ENCODE peak calls at places on chromosomes 5 and 9, in nine cellular contexts. I is sigmoid colon; X is HCT116; K is brain microvascular endothelial cell; C is pancreas; T is naive thymus-derived CD4-positive, alpha-beta T cell; Y is fibroblast of lung; Z is cardiac muscle cell; S is body of pancreas. B is an unnamed sample.

GRCh38 chr9:19161257-19162025 is 34.1 kb upstream of the PLIN2 start:
- DNase-seq in I (peak; percentile 89), X (peak; percentile 76), K (peak; percentile 91), C (peak; percentile 49), T (peak; percentile 30), Y (peak; percentile 94), Z (peak; percentile 97), S (peak; percentile 84), B (no peak)

GRCh38 chr5:141919218-141920129 is 4.2 kb upstream of the DELE1 start:
- DNase-seq in I (no peak), X (no peak), K (no peak), C (no peak), T (no peak), Y (no peak), Z (no peak), S (no peak), B (no peak)

GRCh38 chr9:79120533-79121315 is 451.0 kb upstream of the TLE4 start:
- DNase-seq in I (no peak), X (no peak), K (no peak), C (no peak), T (no peak), Y (no peak), Z (no peak), S (no peak), B (peak; percentile 17)

GRCh38 chr9:116049506-116049905 is 104.1 kb upstream of the PAPPA start:
- DNase-seq in I (no peak), X (no peak), K (no peak), C (no peak), T (no peak), Y (no peak), Z (no peak), S (no peak), B (no peak)

GRCh38 chr5:54883374-54884194 is 101.8 kb downstream of the ESM1 start:
- DNase-seq in I (peak; percentile 84), X (no peak), K (no peak), C (peak; percentile 69), T (no peak), Y (peak; percentile 74), Z (peak; percentile 72), S (peak; percentile 51), B (peak; percentile 87)

GRCh38 chr5:151213803-151214613 is 9.9 kb downstream of the CCDC69 start:
- DNase-seq in I (peak; percentile 91), X (no peak), K (peak; percentile 7), C (peak; percentile 64), T (peak; percentile 78), Y (peak; percentile 17), Z (peak; percentile 96), S (peak; percentile 78), B (peak; percentile 32)

GRCh38 chr9:136036050-136036449 is 59.0 kb downstream of the NACC2 start:
- DNase-seq in I (no peak), X (no peak), K (no peak), C (no peak), T (no peak), Y (peak; percentile 58), Z (no peak), S (no peak), B (no peak)

GRCh38 chr5:57032151-57032551 is 80.2 kb upstream of the MIER3 start:
- DNase-seq in I (no peak), X (peak; percentile 70), K (no peak), C (no peak), T (no peak), Y (no peak), Z (no peak), S (no peak), B (no peak)

GRCh38 chr9:137487454-137488329 is 28.6 kb upstream of the NSMF start:
- DNase-seq in I (peak; percentile 60), X (no peak), K (no peak), C (peak; percentile 21), T (no peak), Y (no peak), Z (peak; percentile 38), S (peak; percentile 25), B (no peak)

GRCh38 chr9:22208846-22209585 is 199.9 kb upstream of the CDKN2B start:
- DNase-seq in I (no peak), X (no peak), K (no peak), C (no peak), T (no peak), Y (peak; percentile 83), Z (no peak), S (no peak), B (no peak)

GRCh38 chr9:134605351-134605968 is 36.1 kb upstream of the COL5A1 start:
- DNase-seq in I (no peak), X (no peak), K (no peak), C (no peak), T (no peak), Y (no peak), Z (no peak), S (no peak), B (no peak)

GRCh38 chr5:151208481-151208914 is 15.4 kb downstream of the CCDC69 start:
- DNase-seq in I (peak; percentile 73), X (no peak), K (no peak), C (no peak), T (no peak), Y (no peak), Z (peak; percentile 50), S (peak; percentile 14), B (no peak)

GRCh38 chr5:120466337-120467006 is 2.4 kb downstream of the PRR16 start:
- DNase-seq in I (no peak), X (no peak), K (no peak), C (no peak), T (no peak), Y (peak; percentile 30), Z (no peak), S (no peak), B (no peak)

GRCh38 chr5:163504091-163504931 is 1.1 kb upstream of the MAT2B start:
- DNase-seq in I (peak; percentile 76), X (no peak), K (peak; percentile 25), C (peak; percentile 55), T (peak; percentile 36), Y (peak; percentile 76), Z (peak; percentile 75), S (peak; percentile 59), B (peak; percentile 50)

GRCh38 chr9:72557549-72557948 is 36.1 kb downstream of the TMC1 start:
- DNase-seq in I (peak; percentile 78), X (peak; percentile 94), K (peak; percentile 86), C (peak; percentile 43), T (no peak), Y (peak; percentile 94), Z (peak; percentile 78), S (peak; percentile 66), B (no peak)

GRCh38 chr9:72560086-72560485 is 38.7 kb downstream of the TMC1 start:
- DNase-seq in I (no peak), X (no peak), K (no peak), C (no peak), T (no peak), Y (no peak), Z (no peak), S (no peak), B (no peak)

GRCh38 chr9:72552356-72552755 is 30.9 kb downstream of the TMC1 start:
- DNase-seq in I (no peak), X (no peak), K (no peak), C (no peak), T (no peak), Y (no peak), Z (no peak), S (no peak), B (no peak)

GRCh38 chr9:72551306-72551705 is 29.9 kb downstream of the TMC1 start:
- DNase-seq in I (no peak), X (no peak), K (no peak), C (no peak), T (no peak), Y (no peak), Z (no peak), S (no peak), B (no peak)

DNA sequence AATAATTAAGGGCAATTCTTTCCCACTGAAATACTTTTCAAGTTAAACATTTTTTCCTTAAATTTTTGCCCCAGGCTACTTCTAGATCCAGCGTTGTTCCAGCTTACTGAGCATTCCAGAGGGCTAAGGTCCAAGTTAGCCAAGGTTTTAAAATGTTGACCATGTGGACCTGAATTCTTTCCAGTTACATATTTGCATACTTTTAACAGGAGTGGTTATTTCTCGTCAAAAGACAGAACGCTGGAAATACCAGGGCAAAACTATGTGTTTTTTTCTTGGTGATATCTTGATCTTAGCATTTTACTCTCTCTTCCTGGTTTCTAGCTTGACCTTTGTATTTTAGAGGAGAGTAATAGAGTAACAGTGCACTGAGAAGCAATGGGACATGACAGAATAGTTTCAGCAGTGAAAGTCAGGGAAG is 32.8 kb downstream of the TMC1 start:
- DNase-seq in I (no peak), X (no peak), K (peak; percentile 52), C (no peak), T (no peak), Y (peak; percentile 96), Z (peak; percentile 89), S (peak; percentile 35), B (no peak)
- H3K4me3 ChIP-seq in I (no peak overlapping the region), X (no peak overlapping the region), K (no peak overlapping the region), C (no peak overlapping the region), T (no peak overlapping the region), Y (no peak overlapping the region), Z (no peak overlapping the region), S (no peak overlapping the region), B (no peak overlapping the region)

DNA sequence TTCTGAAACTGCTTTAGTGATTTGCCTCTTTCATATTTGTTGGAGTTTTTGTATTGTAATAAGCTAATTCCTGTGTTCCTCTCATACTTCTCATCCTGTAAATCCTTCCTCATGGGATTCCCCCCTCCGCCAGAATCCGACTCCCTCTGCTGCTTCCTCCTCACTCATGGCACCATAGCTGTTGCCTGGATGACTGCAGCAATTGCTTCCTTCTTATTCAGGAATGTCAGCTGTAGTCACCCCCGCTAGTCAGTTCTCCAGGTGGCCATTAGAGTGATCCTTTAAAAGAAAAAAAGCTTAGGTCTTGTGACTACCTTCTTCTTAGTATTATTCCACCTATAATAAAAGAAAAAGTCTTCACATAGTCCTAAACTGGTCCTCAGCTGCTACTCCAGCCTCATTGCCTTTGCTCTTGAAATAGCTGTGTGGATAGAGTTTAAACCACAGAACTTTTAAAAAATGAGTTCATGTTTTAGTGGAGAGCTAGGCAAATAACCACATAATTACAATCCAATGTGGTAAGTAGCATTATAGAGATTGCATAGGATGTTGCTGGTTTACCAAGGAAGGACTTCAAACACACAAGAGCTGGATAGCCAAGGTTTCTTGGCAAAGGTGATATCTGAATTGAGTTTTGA is 227.3 kb downstream of the KDM4C start:
- DNase-seq in I (no peak), X (no peak), K (no peak), C (no peak), T (no peak), Y (peak; percentile 42), Z (no peak), S (no peak), B (no peak)
- H3K27ac ChIP-seq in I (no peak overlapping the region), X (no peak overlapping the region), K (no peak overlapping the region), C (no peak overlapping the region), T (no peak overlapping the region), Y (no peak overlapping the region), Z (no peak overlapping the region), S (no peak overlapping the region), B (no peak overlapping the region)

DNA sequence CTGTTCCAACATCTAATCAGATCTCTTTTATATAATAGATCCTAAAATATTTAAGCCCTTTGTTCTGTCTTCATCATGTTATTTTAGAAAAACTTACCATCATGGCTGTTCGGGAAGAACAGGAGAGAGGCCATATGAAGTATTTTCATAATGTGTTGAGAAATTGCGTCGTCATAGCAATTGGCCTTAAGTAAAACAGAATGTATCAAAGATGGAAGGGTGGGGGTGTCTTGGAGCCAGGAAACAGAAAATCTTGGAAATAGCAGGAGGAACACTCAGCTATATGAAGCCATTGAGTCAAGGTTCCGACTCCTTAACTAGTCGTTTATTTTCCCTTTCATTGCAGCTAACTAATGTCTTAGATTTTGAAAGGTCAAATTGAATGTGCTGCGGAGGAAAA is 1.3 kb downstream of the SPTAN1 start:
- DNase-seq in I (no peak), X (no peak), K (peak; percentile 45), C (no peak), T (no peak), Y (peak; percentile 75), Z (peak; percentile 91), S (no peak), B (no peak)
- H3K4me3 ChIP-seq in I (peak overlapping the region; percentile 98), X (peak overlapping the region; percentile 47), K (peak overlapping the region; percentile 73), C (no peak overlapping the region), T (peak overlapping the region; percentile 71), Y (peak overlapping the region; percentile 86), Z (peak overlapping the region; percentile 64), S (no peak overlapping the region), B (peak overlapping the region; percentile 99)

GRCh38 chr9:31573561-31573960 is 810.9 kb upstream of the ACO1 start:
- DNase-seq in I (no peak), X (no peak), K (no peak), C (no peak), T (no peak), Y (no peak), Z (no peak), S (no peak), B (no peak)
- H3K27ac ChIP-seq in I (no peak overlapping the region), X (no peak overlapping the region), K (no peak overlapping the region), C (no peak overlapping the region), T (no peak overlapping the region), Y (no peak overlapping the region), Z (no peak overlapping the region), S (no peak overlapping the region), B (no peak overlapping the region)

B was measured in SJCRH30.